ENCODE peak calls at places on chromosomes 4 and X, in seven cellular contexts. K is prostate gland, W is stomach, U is tibial nerve, T is left ventricle myocardium inferior, R is cardiac muscle cell, H is heart right ventricle. Q is an unnamed sample.

GRCh38 chr4:14880805-14881204 is 121.5 kb upstream of the CPEB2 start:
- DNase-seq in K (no peak), W (no peak), U (no peak), T (no peak), R (no peak), H (no peak), Q (no peak)

GRCh38 chr4:80876810-80877209 is 153.7 kb upstream of the BMP3 start:
- DNase-seq in K (no peak), W (no peak), U (no peak), T (no peak), R (no peak), H (no peak), Q (no peak)

GRCh38 chr4:109645874-109646591 is 57.2 kb downstream of the CASP6 start:
- DNase-seq in K (no peak), W (no peak), U (no peak), T (no peak), R (peak; percentile 27), H (no peak), Q (no peak)

GRCh38 chrX:56309881-56310280 is 77.7 kb downstream of the KLF8 start:
- DNase-seq in K (no peak), W (no peak), U (no peak), T (no peak), R (no peak), H (no peak), Q (no peak)

GRCh38 chr4:163382178-163382869 is 38.6 kb downstream of the NPY5R start:
- DNase-seq in K (no peak), W (no peak), U (no peak), T (no peak), R (no peak), H (no peak), Q (no peak)

GRCh38 chr4:11397819-11398610 is 30.7 kb downstream of the HS3ST1 start:
- DNase-seq in K (no peak), W (no peak), U (no peak), T (no peak), R (no peak), H (no peak), Q (no peak)

GRCh38 chrX:21963736-21964135 is 23.2 kb downstream of the SMS start:
- DNase-seq in K (no peak), W (no peak), U (no peak), T (no peak), R (no peak), H (no peak), Q (peak; percentile 45)

GRCh38 chr4:39502034-39502658 is 25.1 kb downstream of the UGDH start:
- DNase-seq in K (no peak), W (no peak), U (no peak), T (no peak), R (no peak), H (no peak), Q (no peak)

GRCh38 chr4:74228691-74229640 is 71.0 kb downstream of the MTHFD2L start:
- DNase-seq in K (peak; percentile 63), W (peak; percentile 79), U (peak; percentile 25), T (peak; percentile 59), R (peak; percentile 49), H (peak; percentile 48), Q (peak; percentile 57)
- TF ChIP-seq CTCF in K (peak; percentile 70), W (peak; percentile 52), U (peak; percentile 37), T (peak; percentile 89), R (peak; percentile 91), H (peak; percentile 78), Q (peak; percentile 56)

GRCh38 chrX:103953353-103953752 is 9.1 kb upstream of the TMSB15B start:
- DNase-seq in K (no peak), W (no peak), U (no peak), T (no peak), R (no peak), H (no peak), Q (no peak)

GRCh38 chrX:103954259-103954658 is 8.2 kb upstream of the TMSB15B start:
- DNase-seq in K (no peak), W (no peak), U (no peak), T (no peak), R (no peak), H (no peak), Q (no peak)

DNA sequence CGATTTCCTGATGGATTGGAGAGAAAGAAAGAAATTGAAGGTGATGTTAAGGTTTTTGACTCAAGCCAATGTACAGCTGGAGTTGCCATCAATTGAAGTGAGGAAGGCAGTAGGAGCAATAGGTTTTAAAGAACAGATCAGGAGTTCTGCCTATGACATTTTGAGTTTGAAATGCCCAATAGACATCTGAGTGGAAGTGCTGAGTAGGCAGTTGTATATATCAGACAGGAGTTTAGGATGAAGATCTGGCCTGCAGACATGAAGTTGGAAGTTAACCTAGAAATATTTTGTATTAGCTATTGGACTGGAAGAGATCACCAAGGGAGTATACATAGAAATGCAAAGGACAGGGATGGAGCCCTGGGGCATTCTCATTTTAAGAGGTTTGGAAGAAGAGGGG is 12.9 kb upstream of the TMSB15B start:
- DNase-seq in K (no peak), W (no peak), U (no peak), T (no peak), R (no peak), H (no peak), Q (no peak)
- H3K27ac ChIP-seq in K (no peak overlapping the region), W (no peak overlapping the region), U (no peak overlapping the region), T (no peak overlapping the region), R (no peak overlapping the region), H (no peak overlapping the region), Q (no peak overlapping the region)

GRCh38 chr4:113159901-113160545 is 110.6 kb downstream of the ANK2 start:
- DNase-seq in K (no peak), W (no peak), U (no peak), T (no peak), R (no peak), H (no peak), Q (no peak)

GRCh38 chr4:113154281-113154680 is 104.8 kb downstream of the ANK2 start:
- DNase-seq in K (no peak), W (no peak), U (no peak), T (no peak), R (no peak), H (no peak), Q (no peak)

GRCh38 chr4:113153529-113154101 is 104.2 kb downstream of the ANK2 start:
- DNase-seq in K (no peak), W (no peak), U (no peak), T (no peak), R (no peak), H (no peak), Q (no peak)

GRCh38 chr4:113160548-113160947 is 111.1 kb downstream of the ANK2 start:
- DNase-seq in K (no peak), W (no peak), U (no peak), T (no peak), R (no peak), H (no peak), Q (no peak)

DNA sequence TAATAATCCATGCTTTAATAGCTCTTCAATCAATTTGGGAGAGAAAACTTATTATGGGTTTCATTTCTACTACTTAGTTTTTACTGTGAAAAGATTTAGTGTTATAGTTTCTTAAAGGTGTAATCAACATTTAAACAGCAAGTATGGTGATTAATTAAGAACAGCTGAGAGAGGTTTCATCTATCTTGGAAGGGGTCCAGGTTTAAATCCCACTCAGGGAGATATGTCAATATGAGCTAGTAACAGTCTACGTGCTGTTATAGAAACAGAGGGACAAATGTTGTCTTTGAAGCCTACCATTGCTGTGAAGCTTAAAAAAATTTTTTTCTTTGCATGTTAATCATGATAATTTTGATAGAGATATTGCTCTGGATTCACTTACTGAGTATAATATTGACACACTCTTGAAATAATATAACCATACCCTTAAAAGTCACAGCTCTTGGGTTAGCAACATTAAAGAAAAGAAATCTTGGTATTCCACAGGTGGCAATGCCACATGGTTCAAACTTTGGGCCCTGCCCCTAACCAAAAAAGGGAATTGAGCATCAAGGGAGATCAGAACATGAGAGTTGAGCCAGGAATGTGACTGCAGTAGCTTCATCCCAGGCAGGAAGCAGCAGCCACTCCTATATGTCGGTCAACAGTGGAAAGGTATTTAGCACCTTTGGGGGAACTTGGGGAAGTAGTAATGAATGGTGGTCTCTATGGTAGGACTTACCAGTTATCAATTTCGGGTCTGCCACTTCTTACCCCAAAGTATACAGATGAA is 107.8 kb downstream of the ANK2 start:
- DNase-seq in K (no peak), W (no peak), U (no peak), T (no peak), R (no peak), H (no peak), Q (no peak)
- TF ChIP-seq CTCF in K (no peak), W (no peak), U (no peak), T (no peak), R (no peak), H (no peak), Q (no peak)

DNA sequence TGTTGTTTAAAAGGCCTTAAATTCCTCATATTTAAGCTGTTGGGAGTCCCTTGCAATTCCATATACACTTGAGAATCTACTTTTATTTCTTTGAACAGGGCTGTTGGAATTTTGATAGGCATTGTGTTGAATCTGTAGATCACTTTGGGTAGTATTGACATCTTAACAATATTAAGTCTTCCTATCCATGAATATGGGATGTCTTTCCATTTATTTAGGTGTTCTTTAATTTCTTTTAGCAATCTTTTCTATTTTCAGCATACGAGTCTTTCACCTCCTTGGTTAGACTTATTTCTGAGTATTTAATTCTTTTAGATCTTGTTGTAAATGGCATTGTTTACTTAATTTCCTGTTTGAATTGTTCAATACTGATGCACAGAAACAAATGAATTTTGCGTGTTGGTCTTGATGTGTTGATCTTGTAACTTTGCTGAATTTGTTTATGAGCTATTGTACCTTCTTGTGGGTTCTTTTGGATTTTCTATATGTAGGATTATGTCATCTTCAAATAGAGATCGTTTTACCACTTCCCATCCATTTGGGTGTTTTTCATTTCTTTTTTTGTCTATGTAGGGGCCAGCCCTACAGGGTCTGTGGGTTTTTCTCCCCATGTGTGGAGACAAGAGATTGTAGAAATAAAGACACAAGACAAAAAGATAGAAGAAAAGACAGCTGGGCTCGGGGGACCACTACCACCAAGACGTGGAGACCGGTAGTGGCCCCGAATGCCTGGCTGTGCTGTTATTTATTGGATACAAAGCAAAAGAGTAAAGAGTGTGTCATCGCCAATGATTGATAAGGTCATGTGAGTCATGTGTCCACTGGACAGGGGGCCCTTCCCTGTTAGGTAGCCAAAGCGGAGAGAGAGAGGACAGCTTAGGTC is 18.2 kb upstream of the CTBP1 start:
- DNase-seq in K (no peak), W (no peak), U (no peak), T (no peak), R (no peak), H (no peak), Q (no peak)
- H3K27ac ChIP-seq in K (no peak overlapping the region), W (no peak overlapping the region), U (no peak overlapping the region), T (no peak overlapping the region), R (no peak overlapping the region), H (no peak overlapping the region), Q (no peak overlapping the region)

Q was measured in tibial artery.